ENCODE peak calls at places on chromosomes 11 and 22, in four cellular contexts. One of them, this sample, is unnamed.

GRCh38 chr11:132114185-132114584 is 743.8 kb downstream of the NTM start:
- DNase-seq in GM12878: no peak
- DNase-seq in neural progenitor cell: peak
- DNase-seq in HCT116: no peak
- DNase-seq in this sample: no peak

GRCh38 chr11:35289821-35290220 is 129.5 kb downstream of the SLC1A2 start:
- DNase-seq in GM12878: no peak
- DNase-seq in neural progenitor cell: no peak
- DNase-seq in HCT116: no peak
- DNase-seq in this sample: no peak

GRCh38 chr22:48722661-48723060 is 1105.0 kb downstream of the BRD1 start:
- DNase-seq in neural progenitor cell: no peak
- DNase-seq in GM12878: no peak
- DNase-seq in HCT116: no peak
- DNase-seq in this sample: no peak

GRCh38 chr22:44163536-44163935 is 17.2 kb upstream of the PARVG start:
- DNase-seq in GM12878: no peak
- DNase-seq in neural progenitor cell: no peak
- DNase-seq in HCT116: no peak
- DNase-seq in this sample: no peak

GRCh38 chr11:111334495-111335123 is 36.3 kb downstream of the POU2AF3 start:
- DNase-seq in HCT116: no peak
- DNase-seq in neural progenitor cell: no peak
- DNase-seq in GM12878: no peak
- DNase-seq in this sample: no peak

GRCh38 chr22:23268139-23268712 is 87.9 kb downstream of the BCR start:
- DNase-seq in HCT116: no peak
- DNase-seq in neural progenitor cell: no peak
- DNase-seq in GM12878: no peak
- DNase-seq in this sample: no peak

GRCh38 chr11:122115520-122116343 is at the start of gene BLID:
- DNase-seq in neural progenitor cell: peak
- DNase-seq in GM12878: no peak
- DNase-seq in HCT116: no peak
- DNase-seq in this sample: no peak

GRCh38 chr22:19671316-19671715 is 43.0 kb upstream of the SEPTIN5 start:
- DNase-seq in GM12878: no peak
- DNase-seq in neural progenitor cell: no peak
- DNase-seq in HCT116: no peak
- DNase-seq in this sample: no peak

GRCh38 chr11:66886671-66887221 is 29.9 kb downstream of the LRFN4 start:
- DNase-seq in GM12878: no peak
- DNase-seq in HCT116: peak
- DNase-seq in neural progenitor cell: no peak
- DNase-seq in this sample: no peak

GRCh38 chr11:47768090-47768620 is 1.0 kb upstream of the FNBP4 start:
- DNase-seq in GM12878: no peak
- DNase-seq in neural progenitor cell: peak
- DNase-seq in HCT116: no peak
- DNase-seq in this sample: peak

GRCh38 chr11:57896641-57897145 is 127.0 kb upstream of the OR9Q1 start:
- DNase-seq in HCT116: no peak
- DNase-seq in GM12878: no peak
- DNase-seq in neural progenitor cell: no peak
- DNase-seq in this sample: no peak

DNA sequence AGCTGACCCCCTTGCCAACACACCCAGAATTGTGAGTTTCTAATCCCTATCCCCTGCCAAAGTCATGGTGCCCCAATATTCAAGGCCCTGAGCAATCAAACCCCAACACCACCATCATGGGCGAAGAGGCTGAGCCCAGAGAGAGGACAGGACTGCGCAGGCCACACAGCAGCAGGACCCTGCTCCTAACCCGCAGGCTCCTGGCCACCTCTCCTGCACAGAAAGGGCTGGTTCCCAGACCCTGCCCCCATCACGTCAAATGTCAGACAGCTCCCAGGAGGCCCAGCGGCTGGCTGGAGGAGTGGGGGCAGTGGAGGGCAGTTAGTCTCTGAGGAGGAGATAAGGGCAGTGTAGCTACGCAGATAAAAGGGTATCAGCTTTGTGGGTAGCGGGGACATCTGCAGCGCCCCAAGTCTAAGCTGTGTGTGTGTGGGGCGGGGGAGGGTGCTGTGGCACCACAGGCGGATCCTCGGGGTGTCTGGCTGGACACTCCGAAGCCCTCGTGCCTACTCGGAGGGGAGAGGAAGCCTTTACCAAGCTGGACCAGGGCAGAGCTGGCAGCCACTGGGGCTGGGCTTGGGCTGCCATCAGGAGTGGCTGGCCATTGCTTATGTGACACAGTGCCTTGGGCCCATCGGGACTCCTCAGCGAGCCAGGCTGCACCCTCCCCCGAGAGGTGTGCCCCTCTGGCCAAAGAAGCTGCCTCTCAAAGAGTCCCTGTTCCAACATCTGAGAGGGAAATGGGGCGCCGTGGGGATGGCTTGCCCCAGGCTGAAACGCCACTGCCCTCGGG is 21.5 kb downstream of the FADS3 start:
- DNase-seq in HCT116: no peak
- DNase-seq in neural progenitor cell: peak
- DNase-seq in GM12878: no peak
- DNase-seq in this sample: no peak
- H2AFZ ChIP-seq in HCT116: no peak
- H2AFZ ChIP-seq in neural progenitor cell: no peak
- H2AFZ ChIP-seq in GM12878: no peak
- H2AFZ ChIP-seq in this sample: no peak

GRCh38 chr11:12618743-12619540 is 55.3 kb upstream of the TEAD1 start:
- DNase-seq in GM12878: no peak
- DNase-seq in HCT116: no peak
- DNase-seq in neural progenitor cell: no peak
- DNase-seq in this sample: no peak
- H2AFZ ChIP-seq in GM12878: no peak
- H2AFZ ChIP-seq in HCT116: no peak
- H2AFZ ChIP-seq in neural progenitor cell: no peak
- H2AFZ ChIP-seq in this sample: no peak

GRCh38 chr11:102004220-102004619 is 43.0 kb upstream of the CFAP300 start:
- DNase-seq in GM12878: no peak
- DNase-seq in neural progenitor cell: no peak
- DNase-seq in HCT116: no peak
- DNase-seq in this sample: no peak

GRCh38 chr11:102010776-102011500 is 36.3 kb upstream of the CFAP300 start:
- DNase-seq in neural progenitor cell: peak
- DNase-seq in GM12878: no peak
- DNase-seq in HCT116: peak
- DNase-seq in this sample: peak

GRCh38 chr11:102005306-102005705 is 41.9 kb upstream of the CFAP300 start:
- DNase-seq in HCT116: no peak
- DNase-seq in neural progenitor cell: no peak
- DNase-seq in GM12878: no peak
- DNase-seq in this sample: no peak

GRCh38 chr11:102006835-102007566 is 40.2 kb upstream of the CFAP300 start:
- DNase-seq in GM12878: no peak
- DNase-seq in HCT116: no peak
- DNase-seq in neural progenitor cell: no peak
- DNase-seq in this sample: no peak

GRCh38 chr11:102007567-102008437 is 39.4 kb upstream of the CFAP300 start:
- DNase-seq in neural progenitor cell: peak
- DNase-seq in GM12878: peak
- DNase-seq in HCT116: peak
- DNase-seq in this sample: peak
- H2AFZ ChIP-seq in neural progenitor cell: no peak
- H2AFZ ChIP-seq in GM12878: no peak
- H2AFZ ChIP-seq in HCT116: peak
- H2AFZ ChIP-seq in this sample: no peak

DNA sequence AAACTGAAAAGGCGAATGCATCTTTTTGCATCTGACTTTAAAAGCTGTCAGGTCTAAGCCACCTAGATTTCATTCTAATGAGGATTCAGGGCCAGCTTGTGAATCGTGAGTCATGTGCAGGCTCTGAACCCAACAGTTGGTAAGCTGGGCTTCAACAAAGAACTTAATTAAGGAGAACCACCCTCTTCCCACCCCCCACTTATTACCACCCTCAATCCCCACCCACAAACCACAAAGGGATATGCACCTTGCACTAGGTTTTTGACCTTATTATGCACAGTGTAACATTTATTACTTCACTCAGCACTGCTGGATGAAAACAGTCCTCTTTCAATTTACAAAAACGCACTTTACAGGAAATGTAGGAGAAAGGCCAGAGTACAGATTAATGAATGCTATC is 94.1 kb upstream of the LIN7C start:
- DNase-seq in GM12878: no peak
- DNase-seq in HCT116: no peak
- DNase-seq in neural progenitor cell: no peak
- DNase-seq in this sample: no peak
- H2AFZ ChIP-seq in GM12878: no peak
- H2AFZ ChIP-seq in HCT116: no peak
- H2AFZ ChIP-seq in neural progenitor cell: no peak
- H2AFZ ChIP-seq in this sample: no peak

This sample was measured in neuronal stem cell.